ENCODE peak calls at places on chromosomes 3 and 15, in six cellular contexts. V is K562, B is GM12891, F is SK-N-SH, P is GM12878, J is HepG2. N is an unnamed sample.

GRCh38 chr15:69475769-69476358 is 23.2 kb downstream of the RPLP1 start:
- DNase-seq in V (peak; percentile 85), B (peak; percentile 51), F (peak; percentile 85), P (no peak), J (peak; percentile 33), N (peak; percentile 48)

GRCh38 chr3:197590313-197590962 is 34.7 kb upstream of the BDH1 start:
- DNase-seq in V (no peak), B (no peak), F (no peak), P (no peak), J (peak; percentile 97), N (no peak)

GRCh38 chr3:12981631-12982265 is 91.5 kb downstream of the IQSEC1 start:
- DNase-seq in V (no peak), B (no peak), F (no peak), P (no peak), J (no peak), N (no peak)

GRCh38 chr3:13539285-13539625 is 9.7 kb upstream of the FBLN2 start:
- DNase-seq in V (no peak), B (no peak), F (no peak), P (no peak), J (no peak), N (no peak)

GRCh38 chr3:42369304-42369703 is 41.1 kb downstream of the LYZL4 start:
- DNase-seq in V (no peak), B (peak; percentile 8), F (no peak), P (no peak), J (no peak), N (no peak)

GRCh38 chr3:160003520-160004128 is 15.0 kb downstream of the IL12A start:
- DNase-seq in V (no peak), B (no peak), F (peak; percentile 57), P (no peak), J (peak; percentile 51), N (peak; percentile 26)

GRCh38 chr15:55394694-55395093 is 13.5 kb downstream of the CCPG1 start:
- DNase-seq in V (no peak), B (no peak), F (no peak), P (no peak), J (no peak), N (no peak)

GRCh38 chr15:74307827-74308642 is 59.4 kb downstream of the CYP11A1 start:
- DNase-seq in V (peak; percentile 57), B (peak; percentile 69), F (peak; percentile 87), P (no peak), J (peak; percentile 33), N (peak; percentile 66)

GRCh38 chr3:111051354-111051753 is 20.3 kb upstream of the NECTIN3 start:
- DNase-seq in V (no peak), B (no peak), F (no peak), P (no peak), J (no peak), N (no peak)

GRCh38 chr3:134873789-134874188 is 78.7 kb downstream of the EPHB1 start:
- DNase-seq in V (no peak), B (no peak), F (no peak), P (no peak), J (no peak), N (no peak)

GRCh38 chr15:23467110-23467600 is 20.1 kb upstream of the GOLGA6L2 start:
- DNase-seq in V (no peak), B (peak; percentile 14), F (peak; percentile 28), P (no peak), J (peak; percentile 23), N (no peak)

GRCh38 chr3:143234521-143234920 is 115.0 kb downstream of the CHST2 start:
- DNase-seq in V (no peak), B (no peak), F (no peak), P (no peak), J (no peak), N (no peak)

GRCh38 chr3:184031187-184031792 is at the start of gene HTR3D:
- DNase-seq in V (no peak), B (no peak), F (no peak), P (no peak), J (no peak), N (no peak)

GRCh38 chr15:55434989-55435825 is 26.9 kb downstream of the PIERCE2 start:
- DNase-seq in V (peak; percentile 41), B (peak; percentile 21), F (peak; percentile 68), P (no peak), J (peak; percentile 54), N (no peak)

DNA sequence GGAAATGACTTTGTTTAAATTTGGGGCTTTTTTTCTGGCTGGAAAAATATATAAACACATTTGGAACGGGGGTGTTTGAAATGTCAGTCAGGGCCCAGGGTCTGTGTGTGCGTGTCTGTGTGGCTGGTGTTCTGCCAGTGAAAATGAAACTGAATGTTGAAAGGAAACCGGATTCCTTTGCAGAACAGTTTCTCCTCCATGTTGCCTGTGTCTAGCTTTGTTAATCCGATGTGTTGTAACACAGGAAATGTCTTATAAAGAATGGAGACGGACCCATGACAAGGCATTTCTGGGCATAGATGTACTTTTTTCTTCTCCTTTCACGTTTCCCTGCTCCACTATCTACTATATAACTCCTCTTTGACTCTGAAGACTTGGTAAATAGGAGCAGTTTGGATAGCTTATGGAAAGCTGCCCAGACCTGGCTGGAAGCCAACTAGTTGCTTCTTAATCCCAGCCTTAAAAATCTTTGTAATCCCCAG is 2.8 kb downstream of the SQOR start:
- DNase-seq in V (no peak), B (peak; percentile 53), F (no peak), P (peak; percentile 85), J (peak; percentile 80), N (peak; percentile 40)
- TF ChIP-seq POLR2AphosphoS5 in V (no peak), B (peak; percentile 44), F (no peak), P (peak; percentile 67), J (no peak), N (no peak)

GRCh38 chr3:171366043-171366442 is 94.2 kb downstream of the TNIK start:
- DNase-seq in V (no peak), B (no peak), F (no peak), P (no peak), J (no peak), N (no peak)

GRCh38 chr3:171364500-171364899 is 95.7 kb downstream of the TNIK start:
- DNase-seq in V (no peak), B (no peak), F (no peak), P (no peak), J (no peak), N (no peak)

GRCh38 chr3:171362575-171362974 is 97.6 kb downstream of the TNIK start:
- DNase-seq in V (no peak), B (no peak), F (peak; percentile 12), P (no peak), J (no peak), N (no peak)

GRCh38 chr3:171365489-171365888 is 94.7 kb downstream of the TNIK start:
- DNase-seq in V (no peak), B (no peak), F (no peak), P (no peak), J (no peak), N (no peak)

DNA sequence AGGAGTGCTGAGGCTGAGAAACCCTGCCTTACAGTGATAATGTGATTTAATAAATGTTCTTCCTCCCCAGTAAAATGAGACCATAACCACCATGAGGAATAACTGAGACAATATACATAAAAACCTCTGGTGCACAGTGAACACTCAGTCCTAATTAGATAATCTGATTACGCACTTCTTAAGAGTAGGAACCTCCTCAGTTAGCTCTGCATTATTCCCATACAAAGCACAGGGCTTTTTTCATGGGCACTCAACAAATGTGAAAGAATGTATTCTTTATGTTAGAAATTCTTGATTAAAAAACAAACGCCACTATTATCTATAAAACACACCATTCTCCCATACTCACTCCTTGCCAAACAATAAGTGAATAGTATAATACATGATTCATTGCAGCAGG is 97.0 kb downstream of the TNIK start:
- DNase-seq in V (no peak), B (no peak), F (no peak), P (no peak), J (no peak), N (no peak)
- TF ChIP-seq TAF1 in V (no peak), B (no peak), F (no peak), P (no peak), J (no peak), N (no peak)

DNA sequence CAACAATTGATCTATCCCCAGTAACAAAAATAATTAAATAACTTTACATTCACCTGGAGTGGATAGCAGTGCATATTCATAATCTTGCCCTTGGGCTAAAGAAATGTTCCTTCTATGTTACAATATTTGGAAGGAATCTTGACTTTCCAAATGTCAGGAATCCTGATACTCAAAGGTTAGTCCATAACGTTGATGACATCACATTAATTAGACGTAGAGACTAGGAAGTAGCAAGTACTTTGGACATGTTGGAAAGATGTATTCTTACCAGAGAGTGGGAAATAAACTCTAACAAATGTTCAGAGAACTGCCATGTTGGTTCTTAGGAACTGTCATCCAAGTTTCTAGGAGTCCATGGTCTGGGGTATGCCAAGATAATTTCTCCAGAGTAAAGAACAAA is 70.6 kb upstream of the SLC25A36 start:
- DNase-seq in V (no peak), B (no peak), F (no peak), P (no peak), J (no peak), N (no peak)
- TF ChIP-seq POLR2AphosphoS5 in V (no peak), B (no peak), F (no peak), P (no peak), J (no peak), N (no peak)

DNA sequence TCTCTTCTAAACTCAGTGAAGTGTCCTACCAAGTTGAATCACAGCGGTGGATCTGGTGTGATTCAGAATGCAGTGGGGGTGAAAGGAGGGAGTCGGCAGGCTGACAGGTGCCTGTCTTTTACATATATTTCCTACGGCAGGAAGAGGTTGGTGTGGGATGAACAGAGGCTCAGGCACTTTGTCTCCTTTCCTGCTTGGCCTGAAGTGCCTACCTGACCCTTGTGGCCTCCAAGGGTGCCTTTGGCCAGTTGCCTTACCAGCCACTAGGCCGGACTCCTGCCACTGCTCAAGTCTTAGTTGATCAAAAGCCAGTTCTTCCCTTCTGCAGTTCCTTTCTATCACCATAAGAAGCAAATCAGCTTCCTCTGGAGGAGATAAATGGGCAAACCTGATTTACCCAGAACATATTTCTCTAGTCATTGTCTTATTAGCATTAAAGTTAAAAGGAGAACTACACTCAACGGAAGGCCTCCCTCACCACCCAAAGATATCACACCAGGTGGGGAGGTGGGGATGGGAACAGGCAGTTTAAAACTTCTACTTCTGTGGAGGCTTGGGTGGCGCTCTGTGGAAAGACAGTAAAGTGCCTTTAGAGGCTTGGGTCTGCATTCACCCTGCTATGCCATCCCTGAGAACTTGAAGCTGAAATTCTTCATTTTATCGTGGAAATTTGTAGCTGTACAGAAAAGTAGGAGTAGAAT is 52.2 kb downstream of the CRTC3 start:
- DNase-seq in V (no peak), B (no peak), F (no peak), P (no peak), J (no peak), N (no peak)
- TF ChIP-seq TAF1 in V (no peak), B (no peak), F (no peak), P (no peak), J (no peak), N (no peak)

DNA sequence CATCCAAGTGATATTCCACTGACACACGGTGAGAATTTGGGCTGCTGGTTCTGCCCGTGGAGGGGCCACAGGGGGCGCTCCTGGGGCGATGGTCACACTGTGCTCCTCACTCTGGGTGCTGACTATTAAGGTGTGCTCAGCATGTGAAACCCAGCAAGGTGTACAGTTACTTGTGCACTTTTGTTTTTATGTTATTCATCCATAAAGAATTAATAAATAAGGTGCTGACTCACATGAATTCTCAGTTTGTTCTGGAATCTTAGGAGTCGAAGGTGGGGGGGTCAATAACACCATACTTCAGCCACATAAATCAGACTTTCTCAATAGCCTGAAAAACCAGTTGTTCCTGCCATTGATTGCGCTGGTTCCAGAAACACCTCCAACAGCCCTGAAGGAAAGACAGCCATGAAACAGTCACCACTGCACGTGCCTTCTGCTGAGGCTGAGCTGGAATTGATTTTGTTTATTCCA is 53.5 kb upstream of the SPATA12 start:
- DNase-seq in V (peak; percentile 40), B (no peak), F (no peak), P (no peak), J (no peak), N (no peak)
- TF ChIP-seq POLR2AphosphoS5 in V (no peak), B (no peak), F (no peak), P (no peak), J (no peak), N (no peak)